ENCODE peak calls at places on chromosomes 2 and 18, in ten cellular contexts. One of them, this sample, is unnamed.

GRCh38 chr2:226763320-226763719 is 36.3 kb downstream of the IRS1 start:
- DNase-seq in NCI-H748 treated with DMSO at 0.1 percent for 48 hours: no peak
- DNase-seq in NCI-H345: no peak
- DNase-seq in psoas muscle: no peak
- DNase-seq in body of pancreas: no peak
- DNase-seq in ureter: no peak
- DNase-seq in ovary: no peak
- DNase-seq in left cardiac atrium: no peak
- DNase-seq in activated T-helper 1 cell treated with anti-CD3 and anti-CD28 coated beads, Interleukin-2, amount 50 U/mL, for 16 hours: no peak
- DNase-seq in Ammon's horn: no peak
- DNase-seq in this sample: no peak

GRCh38 chr2:122020377-122020776 is 264.9 kb downstream of the TSN start:
- DNase-seq in NCI-H748 treated with DMSO at 0.1 percent for 48 hours: no peak
- DNase-seq in NCI-H345: no peak
- DNase-seq in psoas muscle: no peak
- DNase-seq in body of pancreas: no peak
- DNase-seq in ureter: no peak
- DNase-seq in ovary: no peak
- DNase-seq in left cardiac atrium: no peak
- DNase-seq in activated T-helper 1 cell treated with anti-CD3 and anti-CD28 coated beads, Interleukin-2, amount 50 U/mL, for 16 hours: no peak
- DNase-seq in Ammon's horn: no peak
- DNase-seq in this sample: no peak

GRCh38 chr2:129748653-129749052 is 230.8 kb upstream of the RAB6C start:
- DNase-seq in NCI-H748 treated with DMSO at 0.1 percent for 48 hours: peak; percentile 25
- DNase-seq in NCI-H345: peak; percentile 59
- DNase-seq in psoas muscle: no peak
- DNase-seq in body of pancreas: peak; percentile 64
- DNase-seq in ureter: no peak
- DNase-seq in ovary: no peak
- DNase-seq in left cardiac atrium: no peak
- DNase-seq in activated T-helper 1 cell treated with anti-CD3 and anti-CD28 coated beads, Interleukin-2, amount 50 U/mL, for 16 hours: no peak
- DNase-seq in Ammon's horn: peak; percentile 39
- DNase-seq in this sample: peak; percentile 49

GRCh38 chr2:232236200-232236599 is 142.4 kb upstream of the ALPP start:
- DNase-seq in NCI-H748 treated with DMSO at 0.1 percent for 48 hours: no peak
- DNase-seq in NCI-H345: no peak
- DNase-seq in psoas muscle: no peak
- DNase-seq in body of pancreas: no peak
- DNase-seq in ureter: no peak
- DNase-seq in ovary: no peak
- DNase-seq in left cardiac atrium: no peak
- DNase-seq in activated T-helper 1 cell treated with anti-CD3 and anti-CD28 coated beads, Interleukin-2, amount 50 U/mL, for 16 hours: no peak
- DNase-seq in Ammon's horn: no peak
- DNase-seq in this sample: peak; percentile 92

GRCh38 chr2:187299122-187299906 is 148.7 kb downstream of the CALCRL start:
- DNase-seq in NCI-H748 treated with DMSO at 0.1 percent for 48 hours: no peak
- DNase-seq in NCI-H345: no peak
- DNase-seq in psoas muscle: no peak
- DNase-seq in body of pancreas: no peak
- DNase-seq in ureter: no peak
- DNase-seq in ovary: no peak
- DNase-seq in left cardiac atrium: no peak
- DNase-seq in activated T-helper 1 cell treated with anti-CD3 and anti-CD28 coated beads, Interleukin-2, amount 50 U/mL, for 16 hours: no peak
- DNase-seq in Ammon's horn: no peak
- DNase-seq in this sample: no peak

GRCh38 chr2:117963446-117963845 is 50.4 kb downstream of the CCDC93 start:
- DNase-seq in NCI-H748 treated with DMSO at 0.1 percent for 48 hours: no peak
- DNase-seq in NCI-H345: no peak
- DNase-seq in psoas muscle: no peak
- DNase-seq in body of pancreas: no peak
- DNase-seq in ureter: no peak
- DNase-seq in ovary: no peak
- DNase-seq in left cardiac atrium: no peak
- DNase-seq in activated T-helper 1 cell treated with anti-CD3 and anti-CD28 coated beads, Interleukin-2, amount 50 U/mL, for 16 hours: no peak
- DNase-seq in Ammon's horn: no peak
- DNase-seq in this sample: no peak

GRCh38 chr18:79576686-79577351 is 102.8 kb upstream of the CTDP1 start:
- DNase-seq in NCI-H748 treated with DMSO at 0.1 percent for 48 hours: no peak
- DNase-seq in NCI-H345: peak; percentile 51
- DNase-seq in psoas muscle: peak; percentile 38
- DNase-seq in body of pancreas: peak; percentile 90
- DNase-seq in ureter: peak; percentile 63
- DNase-seq in ovary: peak; percentile 89
- DNase-seq in left cardiac atrium: peak; percentile 79
- DNase-seq in activated T-helper 1 cell treated with anti-CD3 and anti-CD28 coated beads, Interleukin-2, amount 50 U/mL, for 16 hours: no peak
- DNase-seq in Ammon's horn: peak; percentile 93
- DNase-seq in this sample: no peak

GRCh38 chr2:109284816-109285215 is 155.8 kb downstream of the SH3RF3 start:
- DNase-seq in NCI-H748 treated with DMSO at 0.1 percent for 48 hours: no peak
- DNase-seq in NCI-H345: peak; percentile 63
- DNase-seq in psoas muscle: peak; percentile 57
- DNase-seq in body of pancreas: no peak
- DNase-seq in ureter: no peak
- DNase-seq in ovary: no peak
- DNase-seq in left cardiac atrium: peak; percentile 58
- DNase-seq in activated T-helper 1 cell treated with anti-CD3 and anti-CD28 coated beads, Interleukin-2, amount 50 U/mL, for 16 hours: no peak
- DNase-seq in Ammon's horn: peak; percentile 41
- DNase-seq in this sample: no peak

GRCh38 chr2:8138923-8139667 is 542.8 kb upstream of the ID2 start:
- DNase-seq in NCI-H748 treated with DMSO at 0.1 percent for 48 hours: no peak
- DNase-seq in NCI-H345: no peak
- DNase-seq in psoas muscle: peak; percentile 47
- DNase-seq in body of pancreas: no peak
- DNase-seq in ureter: no peak
- DNase-seq in ovary: peak; percentile 68
- DNase-seq in left cardiac atrium: peak; percentile 52
- DNase-seq in activated T-helper 1 cell treated with anti-CD3 and anti-CD28 coated beads, Interleukin-2, amount 50 U/mL, for 16 hours: no peak
- DNase-seq in Ammon's horn: peak; percentile 25
- DNase-seq in this sample: no peak

This sample was measured in LNCaP clone FGC.